ENCODE peak calls at places on chromosomes 1 and 21, in eight cellular contexts. Q is left lung; O is ascending aorta; C is heart right ventricle; D is tibial artery; N is pancreas; P is naive thymus-derived CD4-positive, alpha-beta T cell; R is fibroblast of lung. T is an unnamed sample. For H3K4me1, the result is how much of the 10 kb centered on the place peaks cover.

GRCh38 chr1:26162220-26162703 is 3.4 kb downstream of the FAM110D start:
- DNase-seq in N (no peak), C (no peak), D (no peak), O (no peak), P (no peak), Q (no peak), R (no peak), T (no peak)

GRCh38 chr1:55702064-55702463 is 486.9 kb upstream of the USP24 start:
- DNase-seq in R (no peak), N (no peak), O (no peak), Q (no peak), P (no peak), C (no peak), D (no peak), T (no peak)

GRCh38 chr1:100952104-100952745 is 56.3 kb downstream of the SLC30A7 start:
- DNase-seq in P (no peak), Q (no peak), C (no peak), O (no peak), D (no peak), N (no peak), R (no peak), T (no peak)

GRCh38 chr1:37795340-37796110 is 1.9 kb downstream of the MANEAL start:
- DNase-seq in D (no peak), P (peak), N (peak), Q (peak), R (peak), C (peak), O (no peak), T (peak)

GRCh38 chr1:63621698-63622097 is 28.5 kb downstream of the PGM1 start:
- DNase-seq in P (no peak), O (peak), C (peak), D (no peak), Q (no peak), N (no peak), R (peak), T (no peak)

GRCh38 chr21:45954271-45954670 is 27.3 kb upstream of the COL6A1 start:
- DNase-seq in Q (no peak), C (no peak), N (no peak), R (no peak), D (no peak), P (no peak), O (no peak), T (no peak)

GRCh38 chr1:160747717-160748116 is 8.7 kb downstream of the SLAMF7 start:
- DNase-seq in O (no peak), R (no peak), N (no peak), Q (no peak), D (no peak), P (no peak), C (no peak), T (no peak)

GRCh38 chr21:36166705-36167104 is 10.1 kb downstream of the DOP1B start:
- DNase-seq in D (no peak), O (no peak), R (no peak), P (no peak), N (no peak), C (no peak), Q (no peak), T (no peak)

GRCh38 chr1:23477359-23478144 is 6.4 kb downstream of the ASAP3 start:
- DNase-seq in O (no peak), C (no peak), N (no peak), R (no peak), D (no peak), Q (no peak), P (no peak), T (no peak)

GRCh38 chr1:192939440-192939839 is 119.7 kb downstream of the UCHL5 start:
- DNase-seq in N (no peak), Q (no peak), P (no peak), D (no peak), O (no peak), C (no peak), R (no peak), T (no peak)

GRCh38 chr1:201266774-201267173 is 16.5 kb upstream of the PKP1 start:
- DNase-seq in N (no peak), Q (no peak), C (no peak), D (no peak), O (no peak), P (no peak), R (peak), T (no peak)

GRCh38 chr1:243345205-243345604 is 89.4 kb downstream of the SDCCAG8 start:
- DNase-seq in D (no peak), O (no peak), Q (no peak), R (no peak), N (no peak), C (no peak), P (no peak), T (peak)

GRCh38 chr21:44295163-44295601 is 4.7 kb upstream of the PFKL start:
- DNase-seq in O (no peak), D (no peak), Q (no peak), N (no peak), C (no peak), R (no peak), P (no peak), T (no peak)

GRCh38 chr1:185170291-185170848 is 13.4 kb downstream of the SWT1 start:
- DNase-seq in P (no peak), R (peak), N (no peak), D (no peak), C (peak), Q (no peak), O (no peak), T (no peak)

GRCh38 chr1:234495231-234495990 is 16.4 kb upstream of the TARBP1 start:
- DNase-seq in C (no peak), P (no peak), O (no peak), D (no peak), R (peak), Q (no peak), N (no peak), T (no peak)

GRCh38 chr1:55172272-55172671 is 42.9 kb downstream of the USP24 start:
- DNase-seq in N (no peak), D (no peak), O (no peak), P (no peak), Q (no peak), C (no peak), R (peak), T (no peak)

GRCh38 chr1:234619071-234619480 is 9.1 kb upstream of the IRF2BP2 start:
- DNase-seq in D (no peak), O (no peak), R (peak), C (no peak), P (no peak), N (no peak), Q (no peak), T (no peak)

GRCh38 chr21:45580576-45581321 is 38.5 kb upstream of the SLC19A1 start:
- DNase-seq in R (no peak), O (no peak), N (no peak), D (peak), C (no peak), Q (no peak), P (no peak), T (peak)

GRCh38 chr1:22132517-22133235 is 10.2 kb downstream of the WNT4 start:
- DNase-seq in D (no peak), O (no peak), C (no peak), Q (peak), N (no peak), P (no peak), R (peak), T (no peak)

GRCh38 chr1:39395357-39395831 is 96.0 kb upstream of the BMP8A start:
- DNase-seq in P (no peak), N (no peak), Q (no peak), D (no peak), R (peak), C (peak), O (no peak), T (no peak)

GRCh38 chr1:115373305-115373704 is 35.3 kb upstream of the NGF start:
- DNase-seq in P (no peak), O (no peak), C (no peak), D (no peak), N (no peak), Q (no peak), R (peak), T (no peak)

GRCh38 chr1:16386454-16387113 is 19.5 kb downstream of the SZRD1 start:
- DNase-seq in O (no peak), D (no peak), R (peak), P (no peak), C (no peak), Q (no peak), N (no peak), T (no peak)

GRCh38 chr1:113860891-113861290 is 10.6 kb downstream of the PTPN22 start:
- DNase-seq in C (no peak), R (peak), P (no peak), Q (no peak), N (no peak), D (no peak), O (no peak), T (no peak)

GRCh38 chr1:165629848-165630628 is 996 bp upstream of the MGST3 start:
- DNase-seq in R (no peak), O (no peak), P (no peak), N (no peak), C (no peak), Q (no peak), D (no peak), T (no peak)

GRCh38 chr1:205568469-205569361 is 63.1 kb downstream of the ELK4 start:
- DNase-seq in C (no peak), N (no peak), O (no peak), D (peak), Q (no peak), R (peak), P (no peak), T (no peak)

GRCh38 chr1:206753141-206753540 is 17.4 kb upstream of the IL19 start:
- DNase-seq in O (no peak), C (no peak), R (peak), D (no peak), Q (no peak), P (no peak), N (no peak), T (no peak)

GRCh38 chr21:46118871-46119564 is 21.1 kb downstream of the COL6A2 start:
- DNase-seq in O (peak), D (peak), R (no peak), N (peak), P (no peak), Q (peak), C (peak), T (peak)

GRCh38 chr21:25323356-25323949 is 283.8 kb downstream of the MRPL39 start:
- DNase-seq in C (no peak), R (no peak), Q (no peak), N (no peak), D (no peak), P (no peak), O (no peak), T (no peak)

GRCh38 chr1:155910621-155911121 is 478 bp downstream of the RIT1 start:
- DNase-seq in D (no peak), P (no peak), Q (no peak), C (peak), O (no peak), N (no peak), R (peak), T (no peak)

GRCh38 chr1:88646852-88647645 is 37.0 kb upstream of the PKN2 start:
- DNase-seq in O (no peak), N (no peak), P (no peak), C (no peak), R (no peak), D (no peak), Q (no peak), T (peak)

GRCh38 chr1:240803151-240803550 is 191.2 kb upstream of the GREM2 start:
- DNase-seq in C (no peak), N (no peak), O (no peak), R (peak), Q (no peak), P (no peak), D (no peak), T (no peak)

GRCh38 chr1:32724678-32725594 is 22.4 kb upstream of the SYNC start:
- DNase-seq in O (no peak), D (peak), Q (no peak), N (no peak), R (peak), C (peak), P (no peak), T (peak)

GRCh38 chr1:9718006-9718680 is 66.6 kb downstream of the PIK3CD start:
- DNase-seq in R (no peak), N (no peak), C (no peak), O (no peak), Q (no peak), P (no peak), D (no peak), T (no peak)

GRCh38 chr1:16158993-16159831 is 3.3 kb upstream of the EPHA2 start:
- DNase-seq in O (no peak), R (no peak), Q (no peak), N (no peak), D (no peak), C (no peak), P (no peak), T (no peak)

GRCh38 chr21:44948426-44949120 is 8.7 kb downstream of the SLX9 start:
- DNase-seq in P (no peak), O (peak), D (peak), Q (peak), C (no peak), N (no peak), R (no peak), T (peak)

GRCh38 chr1:52955129-52955970 is 28.3 kb downstream of the SCP2 start:
- DNase-seq in N (no peak), Q (no peak), R (peak), O (no peak), D (no peak), C (no peak), P (no peak), T (no peak)

GRCh38 chr1:183025782-183026774 is 2.9 kb downstream of the LAMC1 start:
- DNase-seq in C (no peak), Q (no peak), P (no peak), O (no peak), R (peak), N (no peak), D (no peak), T (no peak)

GRCh38 chr1:193537266-193538003 is 351.0 kb upstream of the B3GALT2 start:
- DNase-seq in Q (no peak), R (no peak), P (no peak), N (no peak), D (no peak), O (no peak), C (peak), T (no peak)

GRCh38 chr1:23650344-23650990 is 41.1 kb upstream of the RPL11 start:
- DNase-seq in N (no peak), P (no peak), Q (no peak), C (peak), O (no peak), R (no peak), D (no peak), T (no peak)

GRCh38 chr1:108051625-108052382 is 86.8 kb upstream of the VAV3 start:
- DNase-seq in Q (no peak), N (no peak), P (no peak), R (no peak), D (no peak), C (no peak), O (no peak), T (no peak)

GRCh38 chr1:67194209-67194863 is 28.1 kb downstream of the IL23R start:
- DNase-seq in N (no peak), D (no peak), Q (no peak), P (no peak), O (no peak), R (peak), C (no peak), T (no peak)
- H3K4me3 ChIP-seq in N (no peak), D (no peak), Q (no peak), P (no peak), O (no peak), R (no peak), C (no peak), T (no peak)

GRCh38 chr1:159719990-159720389 is 5.6 kb upstream of the CRP start:
- DNase-seq in O (no peak), R (no peak), D (no peak), Q (no peak), P (no peak), N (no peak), C (no peak), T (no peak)

GRCh38 chr1:159712080-159712479 is 2.3 kb downstream of the CRP start:
- DNase-seq in D (no peak), Q (no peak), C (no peak), O (no peak), R (no peak), P (no peak), N (no peak), T (no peak)

DNA sequence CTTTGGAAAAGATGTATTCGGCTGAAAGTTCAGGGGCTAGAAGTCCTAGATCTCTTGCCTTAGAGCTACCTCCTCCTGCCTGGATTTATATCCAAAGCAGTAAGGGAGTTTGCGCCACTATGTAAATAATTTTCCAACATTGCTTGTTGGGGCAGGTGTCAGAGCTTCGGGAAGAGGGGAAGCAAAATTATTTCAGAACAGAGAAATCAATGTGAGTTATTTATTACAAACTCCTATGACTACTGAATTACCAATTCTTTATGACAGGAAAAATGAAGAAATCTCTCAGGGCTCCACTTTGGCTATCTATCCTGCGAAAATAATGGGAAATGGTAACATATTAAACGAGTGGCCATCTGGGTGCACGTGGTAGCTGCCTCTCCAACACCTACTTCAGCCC is at the start of gene CRP:
- DNase-seq in R (no peak), P (no peak), C (no peak), D (no peak), Q (no peak), N (no peak), O (no peak), T (no peak)
- H3K4me1 ChIP-seq in R (under half), P (under half), C (under half), D (under half), Q (under half), N (under half), O (under half), T (under half)

GRCh38 chr21:42435833-42436232 is 32.1 kb downstream of the UBASH3A start:
- DNase-seq in P (no peak), R (no peak), N (no peak), D (no peak), C (no peak), Q (no peak), O (no peak), T (no peak)
- H3K4me3 ChIP-seq in P (no peak), R (no peak), N (no peak), D (no peak), C (no peak), Q (no peak), O (no peak), T (no peak)

DNA sequence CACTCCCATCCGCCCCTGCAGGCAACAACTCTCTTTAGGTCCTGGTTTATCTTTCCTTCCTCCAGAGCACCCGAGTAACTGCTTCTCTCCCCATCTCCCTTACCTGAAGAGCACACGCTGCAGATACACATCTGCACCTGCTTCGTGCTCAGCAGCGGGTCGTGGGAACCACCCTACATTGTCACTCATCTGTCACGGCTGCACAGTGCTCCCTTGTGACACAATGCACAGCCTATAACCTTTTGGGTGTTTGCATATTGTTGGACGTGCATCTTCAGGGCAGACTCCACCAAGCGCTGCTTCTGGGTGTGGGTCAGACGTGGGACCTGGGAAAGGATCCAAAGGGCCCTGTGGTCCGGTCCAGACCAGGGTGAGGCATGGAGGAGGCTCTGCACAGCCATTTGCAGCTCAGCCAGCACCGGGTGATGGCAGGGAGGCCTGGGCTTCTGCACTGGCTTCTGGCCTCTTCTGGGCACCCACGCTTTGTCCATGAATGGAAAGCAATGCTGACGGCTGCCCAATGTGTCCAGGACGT is 42.5 kb downstream of the WDR4 start:
- DNase-seq in Q (no peak), P (no peak), R (no peak), C (no peak), N (no peak), D (no peak), O (no peak), T (peak)
- H3K4me1 ChIP-seq in Q (under half), P (under half), R (under half), C (under half), N (under half), D (under half), O (under half), T (under half)

DNA sequence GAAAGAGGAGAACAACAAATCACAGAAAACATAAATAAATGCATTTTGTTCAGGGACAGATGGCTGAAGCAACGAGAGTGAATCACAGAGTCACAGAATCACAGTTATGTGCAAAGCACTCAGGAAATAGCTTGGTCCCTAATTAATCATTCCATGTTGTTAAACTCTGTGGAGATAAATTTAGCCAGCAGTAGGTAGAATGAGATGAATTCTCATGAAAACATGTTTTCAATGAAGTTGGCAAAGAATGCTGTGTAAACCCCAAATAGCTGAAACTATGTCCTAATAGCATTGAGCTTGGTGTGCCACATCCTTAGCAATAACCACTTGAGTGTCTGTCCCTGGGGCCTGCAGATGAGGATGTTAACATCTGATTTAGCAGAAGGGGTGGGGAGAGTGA is 20.4 kb downstream of the LEPR start:
- DNase-seq in P (no peak), Q (no peak), R (peak), D (no peak), O (no peak), C (no peak), N (no peak), T (no peak)
- H3K4me3 ChIP-seq in P (no peak), Q (no peak), R (no peak), D (no peak), O (no peak), C (no peak), N (no peak), T (no peak)

T was measured in right lobe of liver.